ENCODE peak calls at places on chromosomes 12 and 14, in ten cellular contexts. One of them, this sample, is unnamed.

GRCh38 chr14:105876829-105877228 is 350.4 kb downstream of the TMEM121 start:
- DNase-seq in heart left ventricle: no peak
- DNase-seq in K562: no peak
- DNase-seq in Peyer's patch: no peak
- DNase-seq in HepG2: no peak
- DNase-seq in IMR-90: no peak
- DNase-seq in prostate gland: no peak
- DNase-seq in transverse colon: peak
- DNase-seq in upper lobe of left lung: peak
- DNase-seq in ovary: no peak
- DNase-seq in this sample: no peak

GRCh38 chr12:78035913-78036658 is 205.4 kb downstream of the NAV3 start:
- DNase-seq in heart left ventricle: no peak
- DNase-seq in K562: no peak
- DNase-seq in Peyer's patch: no peak
- DNase-seq in HepG2: no peak
- DNase-seq in IMR-90: peak
- DNase-seq in prostate gland: no peak
- DNase-seq in transverse colon: no peak
- DNase-seq in upper lobe of left lung: no peak
- DNase-seq in ovary: no peak
- DNase-seq in this sample: peak

GRCh38 chr14:88359500-88359899 is 26.0 kb upstream of the SPATA7 start:
- DNase-seq in heart left ventricle: no peak
- DNase-seq in K562: no peak
- DNase-seq in Peyer's patch: no peak
- DNase-seq in HepG2: no peak
- DNase-seq in IMR-90: no peak
- DNase-seq in prostate gland: no peak
- DNase-seq in transverse colon: no peak
- DNase-seq in upper lobe of left lung: no peak
- DNase-seq in ovary: no peak
- DNase-seq in this sample: no peak

GRCh38 chr12:115697341-115697740 is 580.2 kb downstream of the MED13L start:
- DNase-seq in heart left ventricle: no peak
- DNase-seq in K562: no peak
- DNase-seq in Peyer's patch: no peak
- DNase-seq in HepG2: no peak
- DNase-seq in IMR-90: no peak
- DNase-seq in prostate gland: peak
- DNase-seq in transverse colon: no peak
- DNase-seq in upper lobe of left lung: no peak
- DNase-seq in ovary: no peak
- DNase-seq in this sample: no peak

GRCh38 chr12:60935981-60936761 is 1324.0 kb upstream of the USP15 start:
- DNase-seq in heart left ventricle: no peak
- DNase-seq in K562: no peak
- DNase-seq in Peyer's patch: no peak
- DNase-seq in HepG2: peak
- DNase-seq in IMR-90: no peak
- DNase-seq in prostate gland: no peak
- DNase-seq in transverse colon: no peak
- DNase-seq in upper lobe of left lung: no peak
- DNase-seq in ovary: no peak
- DNase-seq in this sample: no peak

GRCh38 chr14:50031534-50032313 is 84.6 kb downstream of the VCPKMT start:
- DNase-seq in heart left ventricle: no peak
- DNase-seq in K562: no peak
- DNase-seq in Peyer's patch: no peak
- DNase-seq in HepG2: no peak
- DNase-seq in IMR-90: peak
- DNase-seq in prostate gland: no peak
- DNase-seq in transverse colon: no peak
- DNase-seq in upper lobe of left lung: no peak
- DNase-seq in ovary: no peak
- DNase-seq in this sample: no peak

GRCh38 chr12:81668475-81668874 is 90.7 kb downstream of the PPFIA2 start:
- DNase-seq in heart left ventricle: no peak
- DNase-seq in K562: no peak
- DNase-seq in Peyer's patch: no peak
- DNase-seq in HepG2: no peak
- DNase-seq in IMR-90: peak
- DNase-seq in prostate gland: no peak
- DNase-seq in transverse colon: no peak
- DNase-seq in upper lobe of left lung: no peak
- DNase-seq in ovary: no peak
- DNase-seq in this sample: no peak

GRCh38 chr12:52125499-52125900 is 46.0 kb downstream of the SMIM41 start:
- DNase-seq in heart left ventricle: no peak
- DNase-seq in K562: no peak
- DNase-seq in Peyer's patch: no peak
- DNase-seq in HepG2: no peak
- DNase-seq in IMR-90: no peak
- DNase-seq in prostate gland: no peak
- DNase-seq in transverse colon: no peak
- DNase-seq in upper lobe of left lung: no peak
- DNase-seq in ovary: no peak
- DNase-seq in this sample: no peak

GRCh38 chr12:113676547-113676946 is 204.9 kb upstream of the LHX5 start:
- DNase-seq in heart left ventricle: no peak
- DNase-seq in K562: no peak
- DNase-seq in Peyer's patch: no peak
- DNase-seq in HepG2: no peak
- DNase-seq in IMR-90: no peak
- DNase-seq in prostate gland: no peak
- DNase-seq in transverse colon: no peak
- DNase-seq in upper lobe of left lung: no peak
- DNase-seq in ovary: no peak
- DNase-seq in this sample: no peak

GRCh38 chr12:97394657-97395056 is 67.9 kb upstream of the RMST start:
- DNase-seq in heart left ventricle: no peak
- DNase-seq in K562: no peak
- DNase-seq in Peyer's patch: no peak
- DNase-seq in HepG2: no peak
- DNase-seq in IMR-90: no peak
- DNase-seq in prostate gland: no peak
- DNase-seq in transverse colon: no peak
- DNase-seq in upper lobe of left lung: no peak
- DNase-seq in ovary: no peak
- DNase-seq in this sample: no peak

GRCh38 chr12:15268927-15269552 is 47.8 kb upstream of the RERG start:
- DNase-seq in heart left ventricle: peak
- DNase-seq in K562: peak
- DNase-seq in Peyer's patch: no peak
- DNase-seq in HepG2: peak
- DNase-seq in IMR-90: peak
- DNase-seq in prostate gland: peak
- DNase-seq in transverse colon: peak
- DNase-seq in upper lobe of left lung: peak
- DNase-seq in ovary: no peak
- DNase-seq in this sample: peak

GRCh38 chr14:59679872-59680271 is 103.3 kb upstream of the CCDC175 start:
- DNase-seq in heart left ventricle: no peak
- DNase-seq in K562: no peak
- DNase-seq in Peyer's patch: no peak
- DNase-seq in HepG2: no peak
- DNase-seq in IMR-90: no peak
- DNase-seq in prostate gland: no peak
- DNase-seq in transverse colon: no peak
- DNase-seq in upper lobe of left lung: no peak
- DNase-seq in ovary: no peak
- DNase-seq in this sample: no peak

GRCh38 chr12:122963928-122964240 is 2.4 kb downstream of the ABCB9 start:
- DNase-seq in heart left ventricle: peak
- DNase-seq in K562: no peak
- DNase-seq in Peyer's patch: peak
- DNase-seq in HepG2: no peak
- DNase-seq in IMR-90: peak
- DNase-seq in prostate gland: no peak
- DNase-seq in transverse colon: no peak
- DNase-seq in upper lobe of left lung: no peak
- DNase-seq in ovary: peak
- DNase-seq in this sample: no peak

GRCh38 chr12:94563261-94563660 is 87.1 kb downstream of the TMCC3 start:
- DNase-seq in heart left ventricle: peak
- DNase-seq in K562: no peak
- DNase-seq in Peyer's patch: no peak
- DNase-seq in HepG2: no peak
- DNase-seq in IMR-90: no peak
- DNase-seq in prostate gland: no peak
- DNase-seq in transverse colon: no peak
- DNase-seq in upper lobe of left lung: no peak
- DNase-seq in ovary: no peak
- DNase-seq in this sample: no peak

DNA sequence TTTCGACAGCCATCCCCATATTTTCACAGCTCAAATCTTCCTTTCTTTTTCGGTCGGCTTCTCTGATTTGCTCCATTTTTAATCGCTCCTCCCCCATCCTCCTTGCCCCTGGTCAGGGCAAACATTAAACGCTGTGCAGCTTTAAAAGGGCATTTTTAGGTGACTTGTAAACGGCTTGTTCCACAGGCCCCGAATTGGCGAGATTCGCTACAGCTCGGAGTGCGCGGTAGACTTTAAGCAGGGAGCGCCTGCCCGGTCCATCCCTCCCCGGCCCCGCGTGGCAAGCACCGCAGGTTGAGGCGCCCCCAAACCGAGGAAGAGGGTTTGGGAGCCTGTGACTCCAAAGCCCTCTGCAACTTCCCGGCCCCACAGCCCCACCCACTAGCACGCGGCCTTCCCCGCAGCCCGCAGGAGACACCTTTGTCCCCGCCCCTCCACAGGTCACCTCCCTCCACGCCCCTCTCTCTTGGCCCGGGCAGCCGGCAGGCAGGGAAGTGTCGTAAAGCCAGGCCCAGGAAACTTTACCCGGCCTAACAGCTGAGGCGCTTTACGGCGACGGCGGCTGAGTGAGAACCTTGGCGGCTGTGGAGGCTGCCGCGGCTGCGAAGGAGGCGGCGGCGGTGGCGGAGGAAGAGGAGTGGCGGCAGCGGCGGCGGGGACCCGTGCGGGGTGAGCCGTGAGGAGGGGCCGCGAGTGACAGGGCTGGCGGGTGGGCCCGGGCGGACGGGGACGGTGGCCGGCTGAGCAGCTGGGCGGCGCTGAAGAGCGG is at the start of gene NAA30:
- DNase-seq in heart left ventricle: peak
- DNase-seq in K562: peak
- DNase-seq in Peyer's patch: peak
- DNase-seq in HepG2: peak
- DNase-seq in IMR-90: peak
- DNase-seq in prostate gland: peak
- DNase-seq in transverse colon: peak
- DNase-seq in upper lobe of left lung: peak
- DNase-seq in ovary: peak
- DNase-seq in this sample: peak
- TF ChIP-seq POLR2A in heart left ventricle: peak
- TF ChIP-seq POLR2A in K562: peak
- TF ChIP-seq POLR2A in Peyer's patch: peak
- TF ChIP-seq POLR2A in HepG2: peak
- TF ChIP-seq POLR2A in IMR-90: peak
- TF ChIP-seq POLR2A in prostate gland: peak
- TF ChIP-seq POLR2A in transverse colon: peak
- TF ChIP-seq POLR2A in upper lobe of left lung: no peak
- TF ChIP-seq POLR2A in ovary: peak
- TF ChIP-seq POLR2A in this sample: peak

DNA sequence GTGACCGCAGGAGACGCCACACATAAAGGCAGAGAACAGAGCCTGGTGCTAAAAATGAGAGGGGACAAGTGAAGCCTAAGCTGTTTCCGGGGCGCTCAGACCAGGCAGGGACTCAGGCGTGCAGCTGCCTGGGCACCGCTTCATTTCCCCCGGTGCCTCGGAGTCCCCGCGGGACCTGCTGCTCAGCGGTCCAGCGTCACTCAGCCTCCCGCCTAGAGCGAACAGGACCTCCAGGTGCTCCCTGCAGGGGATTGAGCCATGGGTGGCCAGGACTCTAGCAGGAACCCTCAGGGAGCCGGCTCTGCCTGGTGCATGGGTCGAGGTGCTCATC is 31.0 kb downstream of the CCDC85C start:
- DNase-seq in heart left ventricle: no peak
- DNase-seq in K562: no peak
- DNase-seq in Peyer's patch: no peak
- DNase-seq in HepG2: no peak
- DNase-seq in IMR-90: no peak
- DNase-seq in prostate gland: no peak
- DNase-seq in transverse colon: no peak
- DNase-seq in upper lobe of left lung: no peak
- DNase-seq in ovary: no peak
- DNase-seq in this sample: no peak
- H3K27ac ChIP-seq in heart left ventricle: peak
- H3K27ac ChIP-seq in K562: no peak
- H3K27ac ChIP-seq in Peyer's patch: peak
- H3K27ac ChIP-seq in HepG2: peak
- H3K27ac ChIP-seq in IMR-90: no peak
- H3K27ac ChIP-seq in prostate gland: peak
- H3K27ac ChIP-seq in transverse colon: peak
- H3K27ac ChIP-seq in upper lobe of left lung: peak
- H3K27ac ChIP-seq in ovary: no peak
- H3K27ac ChIP-seq in this sample: peak

GRCh38 chr12:45553204-45553603 is 176.3 kb upstream of the ARID2 start:
- DNase-seq in heart left ventricle: no peak
- DNase-seq in K562: no peak
- DNase-seq in Peyer's patch: no peak
- DNase-seq in HepG2: no peak
- DNase-seq in IMR-90: peak
- DNase-seq in prostate gland: no peak
- DNase-seq in transverse colon: no peak
- DNase-seq in upper lobe of left lung: no peak
- DNase-seq in ovary: no peak
- DNase-seq in this sample: no peak
- TF ChIP-seq POLR2A in heart left ventricle: no peak
- TF ChIP-seq POLR2A in K562: no peak
- TF ChIP-seq POLR2A in Peyer's patch: no peak
- TF ChIP-seq POLR2A in HepG2: no peak
- TF ChIP-seq POLR2A in IMR-90: no peak
- TF ChIP-seq POLR2A in prostate gland: no peak
- TF ChIP-seq POLR2A in transverse colon: no peak
- TF ChIP-seq POLR2A in upper lobe of left lung: no peak
- TF ChIP-seq POLR2A in ovary: no peak
- TF ChIP-seq POLR2A in this sample: no peak

DNA sequence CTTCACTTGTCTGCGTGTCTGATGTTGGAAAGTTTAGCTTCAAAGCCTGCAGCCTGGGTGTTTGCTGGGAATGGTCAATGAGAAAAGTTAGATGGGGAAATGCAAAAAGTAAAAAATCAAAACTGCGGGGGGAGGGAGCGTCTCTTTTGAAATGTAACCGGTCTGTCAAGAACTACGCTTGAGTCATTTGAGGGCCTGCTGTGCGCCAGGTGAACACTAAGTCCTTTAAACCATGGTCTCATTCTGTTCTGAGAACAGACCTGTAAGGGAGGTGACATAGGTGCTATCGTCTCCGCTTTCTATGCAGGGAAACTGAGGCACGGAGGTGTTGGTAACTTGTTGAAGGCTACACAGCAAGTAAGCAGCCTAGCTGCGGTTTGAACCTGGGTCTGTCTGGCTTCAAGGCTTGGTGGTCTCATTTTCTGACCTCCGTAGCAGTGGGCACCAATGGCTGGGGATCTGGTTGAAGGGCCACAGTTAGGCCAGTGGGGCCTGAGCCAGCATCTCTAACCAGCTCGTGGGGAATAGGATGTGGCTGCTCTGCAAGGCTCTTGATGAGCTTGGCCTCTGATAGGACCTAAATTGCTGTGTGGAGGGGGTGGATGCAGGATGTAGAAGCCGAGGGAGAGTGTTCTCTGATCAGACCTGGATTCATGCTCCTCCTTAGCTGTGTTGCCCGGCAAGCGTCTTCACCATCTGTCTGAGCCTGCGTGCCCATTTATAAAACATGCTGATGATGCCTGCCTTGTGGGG is 41.5 kb downstream of the KCTD10 start:
- DNase-seq in heart left ventricle: no peak
- DNase-seq in K562: no peak
- DNase-seq in Peyer's patch: no peak
- DNase-seq in HepG2: no peak
- DNase-seq in IMR-90: no peak
- DNase-seq in prostate gland: peak
- DNase-seq in transverse colon: no peak
- DNase-seq in upper lobe of left lung: peak
- DNase-seq in ovary: no peak
- DNase-seq in this sample: no peak
- H3K27ac ChIP-seq in heart left ventricle: no peak
- H3K27ac ChIP-seq in K562: no peak
- H3K27ac ChIP-seq in Peyer's patch: no peak
- H3K27ac ChIP-seq in HepG2: no peak
- H3K27ac ChIP-seq in IMR-90: no peak
- H3K27ac ChIP-seq in prostate gland: peak
- H3K27ac ChIP-seq in transverse colon: no peak
- H3K27ac ChIP-seq in upper lobe of left lung: no peak
- H3K27ac ChIP-seq in ovary: no peak
- H3K27ac ChIP-seq in this sample: no peak

This sample was measured in uterus.